ENCODE peak calls at places on chromosomes 7 and 10, in eight cellular contexts. L is neural crest cell, W is cardiac muscle cell, D is T-helper 1 cell, R is GOT3, F is omental fat pad, Z is A549, V is astrocyte of the spinal cord. C is an unnamed sample.

GRCh38 chr7:30169585-30169978 is 34.8 kb downstream of the MTURN start:
- DNase-seq in L (no peak), W (no peak), D (no peak), R (no peak), F (no peak), Z (no peak), V (no peak), C (no peak)

GRCh38 chr7:7554647-7555575 is 11.8 kb upstream of the MIOS start:
- DNase-seq in L (no peak), W (no peak), D (no peak), R (no peak), F (no peak), Z (no peak), V (no peak), C (no peak)

GRCh38 chr7:16129431-16130126 is 291.8 kb downstream of the CRPPA start:
- DNase-seq in L (no peak), W (no peak), D (no peak), R (no peak), F (no peak), Z (no peak), V (peak; percentile 85), C (peak; percentile 83)

GRCh38 chr10:128130051-128130450 is 3.8 kb upstream of the MKI67 start:
- DNase-seq in L (no peak), W (no peak), D (no peak), R (no peak), F (no peak), Z (no peak), V (no peak), C (peak; percentile 2)

GRCh38 chr7:39375874-39376190 is 190.4 kb upstream of the YAE1 start:
- DNase-seq in L (no peak), W (no peak), D (no peak), R (no peak), F (no peak), Z (no peak), V (no peak), C (no peak)

GRCh38 chr10:77311186-77311585 is 326.4 kb downstream of the KCNMA1 start:
- DNase-seq in L (no peak), W (no peak), D (no peak), R (no peak), F (no peak), Z (no peak), V (no peak), C (no peak)

GRCh38 chr7:151705744-151706567 is 171.0 kb downstream of the PRKAG2 start:
- DNase-seq in L (peak; percentile 31), W (peak; percentile 82), D (no peak), R (no peak), F (no peak), Z (peak; percentile 81), V (no peak), C (no peak)

GRCh38 chr10:71357792-71358265 is 38.8 kb downstream of the SLC29A3 start:
- DNase-seq in L (no peak), W (peak; percentile 13), D (no peak), R (no peak), F (no peak), Z (no peak), V (no peak), C (no peak)

GRCh38 chr10:92131271-92131820 is 159.5 kb downstream of the CPEB3 start:
- DNase-seq in L (no peak), W (no peak), D (no peak), R (no peak), F (no peak), Z (no peak), V (no peak), C (no peak)

GRCh38 chr10:9253121-9253520 is 1198.6 kb downstream of the GATA3 start:
- DNase-seq in L (no peak), W (no peak), D (no peak), R (no peak), F (no peak), Z (no peak), V (peak; percentile 55), C (no peak)

GRCh38 chr7:94618134-94618533 is 37.8 kb downstream of the SGCE start:
- DNase-seq in L (no peak), W (no peak), D (no peak), R (no peak), F (no peak), Z (no peak), V (no peak), C (no peak)

GRCh38 chr7:150402671-150403321 is 23.7 kb downstream of the ZNF775 start:
- DNase-seq in L (no peak), W (no peak), D (no peak), R (no peak), F (no peak), Z (no peak), V (no peak), C (no peak)

GRCh38 chr10:47021850-47022249 is 110.6 kb downstream of the PTPN20 start:
- DNase-seq in L (no peak), W (no peak), D (no peak), R (no peak), F (no peak), Z (peak; percentile 28), V (no peak), C (no peak)

GRCh38 chr10:63217120-63217605 is 84.0 kb downstream of the NRBF2 start:
- DNase-seq in L (no peak), W (peak; percentile 68), D (no peak), R (no peak), F (no peak), Z (peak; percentile 39), V (peak; percentile 76), C (peak; percentile 25)

GRCh38 chr10:59823111-59823510 is 69.9 kb upstream of the MRLN start:
- DNase-seq in L (no peak), W (no peak), D (no peak), R (no peak), F (no peak), Z (no peak), V (no peak), C (no peak)

GRCh38 chr10:114301177-114301576 is 62.1 kb downstream of the VWA2 start:
- DNase-seq in L (no peak), W (no peak), D (no peak), R (no peak), F (no peak), Z (no peak), V (no peak), C (no peak)

GRCh38 chr7:8260871-8261707 is 878 bp downstream of the ICA1 start:
- DNase-seq in L (no peak), W (peak; percentile 46), D (no peak), R (no peak), F (no peak), Z (peak; percentile 27), V (no peak), C (no peak)

GRCh38 chr7:50775826-50776225 is 6.9 kb downstream of the GRB10 start:
- DNase-seq in L (no peak), W (no peak), D (no peak), R (no peak), F (no peak), Z (no peak), V (no peak), C (no peak)

GRCh38 chr10:70533189-70533558 is 54.6 kb downstream of the PALD1 start:
- DNase-seq in L (no peak), W (no peak), D (no peak), R (no peak), F (no peak), Z (no peak), V (no peak), C (no peak)

GRCh38 chr10:70302292-70302691 is 18.5 kb upstream of the NPFFR1 start:
- DNase-seq in L (no peak), W (no peak), D (no peak), R (no peak), F (no peak), Z (no peak), V (no peak), C (peak; percentile 51)

GRCh38 chr10:23075672-23076071 is 19.7 kb upstream of the MSRB2 start:
- DNase-seq in L (no peak), W (no peak), D (no peak), R (no peak), F (no peak), Z (no peak), V (no peak), C (no peak)

GRCh38 chr7:107584716-107585115 is 4.7 kb downstream of the BCAP29 start:
- DNase-seq in L (no peak), W (no peak), D (no peak), R (no peak), F (no peak), Z (no peak), V (no peak), C (no peak)

GRCh38 chr10:80751940-80752339 is 214.2 kb downstream of the SH2D4B start:
- DNase-seq in L (no peak), W (no peak), D (no peak), R (no peak), F (no peak), Z (no peak), V (no peak), C (no peak)

GRCh38 chr10:126098216-126098561 is 201.8 kb downstream of the FANK1 start:
- DNase-seq in L (no peak), W (no peak), D (no peak), R (no peak), F (no peak), Z (no peak), V (no peak), C (no peak)

GRCh38 chr10:114304566-114305421 is 65.7 kb downstream of the VWA2 start:
- DNase-seq in L (peak; percentile 53), W (peak; percentile 58), D (peak; percentile 52), R (no peak), F (no peak), Z (no peak), V (no peak), C (no peak)

GRCh38 chr10:31320179-31320597 is 1.2 kb downstream of the ZEB1 start:
- DNase-seq in L (peak; percentile 21), W (peak; percentile 52), D (peak; percentile 39), R (no peak), F (no peak), Z (peak; percentile 17), V (peak; percentile 50), C (no peak)

GRCh38 chr7:124033093-124033806 is 383 bp upstream of the TMEM229A start:
- DNase-seq in L (peak; percentile 53), W (peak; percentile 66), D (no peak), R (no peak), F (no peak), Z (no peak), V (no peak), C (no peak)

GRCh38 chr7:156529982-156530381 is 110.6 kb upstream of the RNF32 start:
- DNase-seq in L (no peak), W (no peak), D (no peak), R (no peak), F (no peak), Z (no peak), V (no peak), C (no peak)

GRCh38 chr10:122446668-122447410 is 7.6 kb upstream of the ARMS2 start:
- DNase-seq in L (no peak), W (no peak), D (no peak), R (no peak), F (no peak), Z (peak; percentile 28), V (peak; percentile 20), C (no peak)

GRCh38 chr7:113825832-113826231 is 93.0 kb downstream of the PPP1R3A start:
- DNase-seq in L (no peak), W (no peak), D (no peak), R (no peak), F (no peak), Z (no peak), V (no peak), C (no peak)

GRCh38 chr10:17229967-17230682 is 2.1 kb downstream of the VIM start:
- DNase-seq in L (peak; percentile 60), W (peak; percentile 84), D (peak; percentile 89), R (peak; percentile 50), F (peak; percentile 57), Z (peak; percentile 51), V (peak; percentile 77), C (no peak)

GRCh38 chr10:110273474-110273873 is 31.2 kb downstream of the SMNDC1 start:
- DNase-seq in L (no peak), W (no peak), D (no peak), R (peak; percentile 1), F (peak; percentile 65), Z (no peak), V (peak; percentile 60), C (peak; percentile 43)

GRCh38 chr10:96988421-96988820 is 156.3 kb downstream of the LCOR start:
- DNase-seq in L (no peak), W (no peak), D (no peak), R (no peak), F (no peak), Z (no peak), V (no peak), C (no peak)

GRCh38 chr10:6048281-6049030 is 13.7 kb downstream of the IL2RA start:
- DNase-seq in L (no peak), W (no peak), D (no peak), R (no peak), F (no peak), Z (no peak), V (no peak), C (no peak)